ENCODE peak calls at places on chromosomes 2 and 18, in five cellular contexts. W, N, I, R and B are unnamed samples.

GRCh38 chr2:9748586-9748985 is 94.7 kb upstream of the TAF1B start:
- DNase-seq in R (no peak), W (no peak), N (no peak), I (peak), B (no peak)

GRCh38 chr2:68487773-68488355 is 20.5 kb downstream of the APLF start:
- DNase-seq in I (peak), W (no peak), R (no peak), N (peak), B (peak)

GRCh38 chr2:239181074-239181581 is 219.7 kb downstream of the HDAC4 start:
- DNase-seq in I (no peak), N (no peak), R (no peak), W (no peak), B (no peak)

GRCh38 chr2:171185941-171186340 is 25.2 kb upstream of the TLK1 start:
- DNase-seq in I (no peak), W (no peak), R (no peak), N (no peak), B (no peak)

GRCh38 chr2:36397040-36397616 is 41.5 kb downstream of the CRIM1 start:
- DNase-seq in I (peak), R (no peak), N (no peak), W (no peak), B (no peak)

GRCh38 chr2:232550351-232551261 is at the start of the genes EIF4E2 and TIGD1:
- DNase-seq in N (peak), W (peak), I (peak), R (peak), B (peak)

GRCh38 chr2:193141-193552 is 70.7 kb downstream of the SH3YL1 start:
- DNase-seq in I (no peak), W (no peak), N (no peak), R (no peak), B (no peak)

GRCh38 chr2:14189929-14190328 is 442.6 kb upstream of the LRATD1 start:
- DNase-seq in N (no peak), W (no peak), R (no peak), I (peak), B (no peak)

GRCh38 chr18:4292696-4293095 is 162.4 kb downstream of the DLGAP1 start:
- DNase-seq in N (no peak), I (no peak), R (no peak), W (no peak), B (no peak)

GRCh38 chr2:26522325-26523120 is 44.6 kb upstream of the OTOF start:
- DNase-seq in W (no peak), R (no peak), N (no peak), I (no peak), B (no peak)

GRCh38 chr18:30376515-30376914 is 666.0 kb downstream of the DSC3 start:
- DNase-seq in I (no peak), R (no peak), N (peak), W (no peak), B (no peak)

GRCh38 chr2:79576431-79576830 is 63.6 kb downstream of the CTNNA2 start:
- DNase-seq in I (peak), W (no peak), N (no peak), R (no peak), B (no peak)

GRCh38 chr2:85255813-85256581 is 71.8 kb downstream of the TGOLN2 start:
- DNase-seq in R (peak), N (no peak), W (no peak), I (peak), B (peak)

GRCh38 chr2:231680992-231681852 is 27.1 kb upstream of the PTMA start:
- DNase-seq in N (peak), I (no peak), R (peak), W (no peak), B (peak)

GRCh38 chr18:38961880-38962279 is 1396.3 kb upstream of the CELF4 start:
- DNase-seq in R (no peak), I (no peak), N (no peak), W (no peak), B (no peak)

GRCh38 chr18:69978743-69979715 is 31.4 kb upstream of the CD226 start:
- DNase-seq in I (no peak), W (no peak), R (no peak), N (no peak), B (no peak)

GRCh38 chr2:27855476-27855875 is 34.7 kb downstream of the RBKS start:
- DNase-seq in R (no peak), I (peak), N (peak), W (no peak), B (no peak)

GRCh38 chr2:105177546-105178254 is 63.8 kb upstream of the GPR45 start:
- DNase-seq in I (no peak), R (no peak), N (no peak), W (no peak), B (no peak)

GRCh38 chr2:64228126-64228678 is 84.0 kb upstream of the PELI1 start:
- DNase-seq in I (peak), W (peak), N (peak), R (peak), B (peak)

GRCh38 chr2:175742367-175742766 is 259.7 kb downstream of the LNPK start:
- DNase-seq in R (no peak), W (peak), I (peak), N (peak), B (no peak)

GRCh38 chr2:43391159-43391876 is 164.9 kb upstream of the ZFP36L2 start:
- DNase-seq in R (no peak), I (no peak), N (no peak), W (no peak), B (no peak)

GRCh38 chr18:55753643-55754255 is 165.8 kb upstream of the TCF4 start:
- DNase-seq in N (no peak), R (no peak), W (peak), I (peak), B (no peak)

GRCh38 chr2:171523969-171524401 is 1.7 kb downstream of the CYBRD1 start:
- DNase-seq in R (peak), I (peak), N (peak), W (no peak), B (no peak)

GRCh38 chr2:55490554-55490953 is 29.0 kb upstream of the CFAP36 start:
- DNase-seq in R (no peak), W (no peak), N (peak), I (peak), B (no peak)

GRCh38 chr2:185012643-185013042 is 414.3 kb downstream of the ZNF804A start:
- DNase-seq in N (no peak), I (no peak), W (no peak), R (no peak), B (no peak)

GRCh38 chr2:241539616-241540374 is 18.8 kb upstream of the BOK start:
- DNase-seq in I (no peak), W (no peak), N (no peak), R (no peak), B (no peak)

GRCh38 chr2:120937736-120938131 is 202.1 kb downstream of the GLI2 start:
- DNase-seq in W (no peak), R (peak), I (no peak), N (no peak), B (no peak)

GRCh38 chr2:64463784-64464183 is 9.8 kb downstream of the LGALSL start:
- DNase-seq in W (no peak), N (no peak), I (peak), R (no peak), B (no peak)

GRCh38 chr18:59672125-59672769 is 25.0 kb downstream of the CCBE1 start:
- DNase-seq in N (peak), W (no peak), R (no peak), I (peak), B (no peak)

GRCh38 chr2:60880633-60880987 is 764 bp upstream of the REL start:
- DNase-seq in W (no peak), N (peak), R (no peak), I (peak), B (no peak)

GRCh38 chr2:3362686-3363085 is 14.9 kb downstream of the EIPR1 start:
- DNase-seq in N (no peak), I (no peak), W (no peak), R (no peak), B (no peak)